ENCODE peak calls at places on chromosomes 2 and 18, in five cellular contexts. M is PC-3, I is Karpas-422, G is OCI-LY7, N is SK-N-SH. A is an unnamed sample.

GRCh38 chr2:42969231-42970150 is 177.1 kb upstream of the HAAO start:
- DNase-seq in M (peak), I (no peak), G (no peak), N (no peak), A (peak)

GRCh38 chr2:239190921-239191885 is 209.6 kb downstream of the HDAC4 start:
- DNase-seq in M (no peak), I (no peak), G (no peak), N (no peak), A (no peak)

GRCh38 chr2:239756392-239757153 is 268.6 kb downstream of the NDUFA10 start:
- DNase-seq in M (no peak), I (no peak), G (no peak), N (no peak), A (peak)

GRCh38 chr2:4745056-4745455 is 947.1 kb upstream of the SOX11 start:
- DNase-seq in M (no peak), I (no peak), G (no peak), N (no peak), A (no peak)

GRCh38 chr18:5543036-5543671 is 643 bp downstream of the EPB41L3 start:
- DNase-seq in M (no peak), I (no peak), G (no peak), N (peak), A (peak)

GRCh38 chr2:28901202-28901601 is 6.7 kb downstream of the WDR43 start:
- DNase-seq in M (no peak), I (no peak), G (no peak), N (no peak), A (no peak)

GRCh38 chr2:36567711-36568408 is 30.1 kb downstream of the FEZ2 start:
- DNase-seq in M (peak), I (no peak), G (no peak), N (no peak), A (no peak)

GRCh38 chr2:100011272-100011711 is 131.1 kb downstream of the AFF3 start:
- DNase-seq in M (no peak), I (no peak), G (no peak), N (no peak), A (peak)

GRCh38 chr2:241003830-241004564 is 5.6 kb downstream of the SNED1 start:
- DNase-seq in M (no peak), I (no peak), G (no peak), N (no peak), A (no peak)

GRCh38 chr18:37944871-37945270 is 379.3 kb upstream of the CELF4 start:
- DNase-seq in M (no peak), I (no peak), G (no peak), N (no peak), A (no peak)

GRCh38 chr2:168160897-168161296 is 86.5 kb downstream of the STK39 start:
- DNase-seq in M (peak), I (peak), G (peak), N (no peak), A (no peak)

GRCh38 chr2:183665976-183666375 is 541.7 kb downstream of the NUP35 start:
- DNase-seq in M (peak), I (no peak), G (no peak), N (no peak), A (no peak)

GRCh38 chr18:944440-944839 is 39.8 kb downstream of the ADCYAP1 start:
- DNase-seq in M (peak), I (no peak), G (no peak), N (no peak), A (no peak)

GRCh38 chr2:100654611-100655010 is 91.8 kb downstream of the PDCL3 start:
- DNase-seq in M (no peak), I (no peak), G (no peak), N (no peak), A (no peak)

GRCh38 chr2:99608092-99608491 is 118.3 kb upstream of the REV1 start:
- DNase-seq in M (no peak), I (no peak), G (no peak), N (no peak), A (no peak)

GRCh38 chr2:176200971-176201370 is 12.5 kb downstream of the HOXD1 start:
- DNase-seq in M (no peak), I (no peak), G (no peak), N (no peak), A (no peak)

GRCh38 chr2:20440001-20440560 is 6.8 kb upstream of the RHOB start:
- DNase-seq in M (no peak), I (no peak), G (no peak), N (no peak), A (no peak)

GRCh38 chr2:174334781-174335604 is at the start of gene SP9:
- DNase-seq in M (no peak), I (no peak), G (no peak), N (peak), A (peak)

GRCh38 chr2:67437132-67437531 is 40.0 kb downstream of the ETAA1 start:
- DNase-seq in M (peak), I (no peak), G (no peak), N (no peak), A (peak)

GRCh38 chr2:40240067-40240466 is 211.8 kb downstream of the SLC8A1 start:
- DNase-seq in M (peak), I (no peak), G (no peak), N (no peak), A (no peak)

GRCh38 chr2:40242315-40242714 is 209.6 kb downstream of the SLC8A1 start:
- DNase-seq in M (no peak), I (no peak), G (no peak), N (no peak), A (no peak)

GRCh38 chr2:40244251-40245010 is 207.5 kb downstream of the SLC8A1 start:
- DNase-seq in M (peak), I (peak), G (peak), N (peak), A (peak)

GRCh38 chr2:40248294-40248693 is 203.6 kb downstream of the SLC8A1 start:
- DNase-seq in M (no peak), I (no peak), G (no peak), N (no peak), A (no peak)

DNA sequence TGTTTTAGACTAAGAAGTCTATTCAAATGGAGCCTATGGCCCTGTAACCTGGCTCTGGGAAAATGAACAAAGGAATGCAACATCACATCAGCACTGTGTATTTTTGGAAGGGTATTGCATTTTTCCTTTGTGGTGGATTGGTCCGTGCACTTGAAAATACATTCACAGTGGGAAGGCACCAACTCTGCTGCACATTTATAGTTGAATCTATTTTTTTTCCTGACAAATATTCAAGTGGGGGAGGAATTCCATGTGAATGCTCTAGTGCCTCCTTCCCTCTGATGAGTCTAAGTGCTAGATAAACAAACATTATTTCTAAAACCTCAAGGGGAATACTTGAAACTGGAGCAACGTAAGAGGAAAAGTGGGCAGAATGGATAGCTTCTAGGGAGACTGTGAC is 208.3 kb downstream of the SLC8A1 start:
- DNase-seq in M (no peak), I (no peak), G (no peak), N (no peak), A (no peak)
- H3K4me2 ChIP-seq in M (no peak), I (no peak), G (no peak), N (no peak), A (no peak)

GRCh38 chr18:26547302-26548143 is 830 bp downstream of the KCTD1 start:
- DNase-seq in M (no peak), I (no peak), G (peak), N (peak), A (peak)

GRCh38 chr18:26545737-26546136 is 2.6 kb downstream of the KCTD1 start:
- DNase-seq in M (no peak), I (no peak), G (no peak), N (no peak), A (no peak)

GRCh38 chr18:26545335-26545734 is 3.0 kb downstream of the KCTD1 start:
- DNase-seq in M (peak), I (no peak), G (no peak), N (no peak), A (no peak)

GRCh38 chr18:26546875-26547301 is 1.5 kb downstream of the KCTD1 start:
- DNase-seq in M (no peak), I (no peak), G (no peak), N (peak), A (no peak)

DNA sequence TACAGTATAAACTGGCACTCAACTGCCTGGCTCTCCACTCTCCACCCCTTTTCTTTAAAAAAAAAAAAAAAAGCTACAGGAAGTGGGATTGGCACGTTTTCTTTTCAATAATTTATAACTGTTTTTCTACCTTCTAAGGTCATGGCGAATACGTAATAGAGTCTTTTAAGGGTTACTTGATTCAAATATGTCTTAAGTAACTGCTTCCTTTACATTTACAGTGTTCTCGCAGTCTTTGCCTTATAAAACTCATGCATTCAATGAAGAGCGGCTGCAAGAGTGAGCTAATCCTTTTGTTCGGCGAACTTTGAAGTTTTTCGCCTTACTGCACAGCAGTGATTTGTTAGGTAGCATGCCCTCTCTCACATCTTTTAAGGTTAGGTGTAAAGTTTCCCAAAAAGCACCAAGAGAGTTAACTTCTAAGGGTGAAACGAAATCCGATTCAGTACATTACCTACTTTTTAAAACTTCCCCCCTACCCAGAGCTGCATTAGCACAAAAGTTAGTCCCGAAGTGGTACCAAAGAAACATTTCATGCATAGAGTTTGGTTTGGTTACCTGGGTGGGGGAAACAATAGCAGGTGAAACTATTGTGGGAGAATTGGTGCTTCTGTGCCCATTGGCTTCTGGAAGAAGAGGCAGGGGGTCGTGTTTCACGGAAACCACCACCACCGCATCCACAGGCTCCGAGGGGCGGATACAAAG is 2.0 kb downstream of the KCTD1 start:
- DNase-seq in M (peak), I (no peak), G (no peak), N (no peak), A (no peak)
- H3K4me2 ChIP-seq in M (peak), I (no peak), G (peak), N (peak), A (peak)

DNA sequence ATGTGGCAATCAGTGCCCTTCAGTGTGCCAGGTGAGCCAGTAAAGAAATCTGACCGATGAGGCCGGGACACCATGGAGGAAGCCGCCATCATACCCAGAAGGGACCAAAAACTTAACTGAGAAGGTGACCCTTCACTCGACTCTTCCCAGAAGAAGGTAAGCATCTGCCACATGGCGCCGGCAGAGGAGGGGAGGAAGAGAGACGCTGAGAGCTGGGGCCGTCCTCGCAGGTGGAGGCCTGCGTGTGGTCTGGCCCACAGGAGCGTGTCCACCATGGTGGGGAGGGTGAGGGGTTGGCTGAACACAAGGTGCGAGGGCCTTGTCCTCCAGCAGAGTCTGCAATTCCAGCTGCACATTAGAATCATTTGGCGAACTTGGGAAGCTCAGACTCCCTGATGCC is 513.1 kb upstream of the RAB6C start:
- DNase-seq in M (no peak), I (no peak), G (no peak), N (no peak), A (no peak)
- H3K4me2 ChIP-seq in M (no peak), I (no peak), G (no peak), N (no peak), A (no peak)

GRCh38 chr18:76992226-76993084 is 140.1 kb downstream of the MBP start:
- DNase-seq in M (no peak), I (peak), G (no peak), N (no peak), A (peak)
- H3K4me2 ChIP-seq in M (no peak), I (no peak), G (no peak), N (no peak), A (no peak)

DNA sequence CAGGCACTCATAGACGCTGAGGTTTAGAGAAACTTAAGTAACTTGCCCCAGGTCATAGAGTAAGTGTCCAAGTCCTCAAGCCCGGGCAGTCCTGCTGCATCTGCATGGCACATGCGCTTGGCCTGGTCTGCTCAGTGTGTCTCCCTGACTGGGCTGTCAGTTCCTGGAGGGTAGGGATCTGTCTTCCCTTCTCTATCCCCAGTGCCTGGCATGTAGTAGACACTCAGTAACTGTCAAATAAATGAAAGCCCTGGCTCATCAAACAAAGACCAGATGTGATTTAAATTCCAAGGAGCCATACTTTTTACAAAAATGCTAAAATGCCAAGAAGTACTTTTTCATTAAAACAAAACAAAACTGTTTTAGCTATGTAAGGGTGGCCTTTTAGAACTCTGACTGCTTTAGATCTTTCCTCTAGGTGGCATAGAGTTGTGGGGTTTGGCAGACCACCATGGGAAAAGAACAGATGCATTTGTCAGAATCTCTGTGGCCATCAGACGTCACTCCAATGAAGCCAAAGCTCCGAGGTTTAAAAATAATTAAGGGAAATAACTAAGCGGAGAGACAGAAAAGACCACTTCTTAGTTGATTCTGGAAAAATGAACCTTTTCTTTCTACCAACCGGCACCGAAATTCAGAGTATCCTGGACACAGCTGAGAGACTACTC is 34.0 kb downstream of the EPAS1 start:
- DNase-seq in M (no peak), I (no peak), G (no peak), N (peak), A (no peak)
- H3K4me2 ChIP-seq in M (no peak), I (no peak), G (no peak), N (peak), A (no peak)

GRCh38 chr18:34550902-34551301 is 159.2 kb upstream of the DTNA start:
- DNase-seq in M (no peak), I (no peak), G (no peak), N (no peak), A (no peak)
- H3K4me2 ChIP-seq in M (no peak), I (no peak), G (no peak), N (no peak), A (no peak)

GRCh38 chr2:10410001-10410671 is 38.0 kb downstream of the ODC1 start:
- DNase-seq in M (no peak), I (peak), G (peak), N (no peak), A (no peak)
- H3K4me2 ChIP-seq in M (no peak), I (peak), G (peak), N (no peak), A (no peak)

A was measured in trophoblast cell.